ENCODE peak calls at places on chromosomes 2 and 18, in ten cellular contexts. O is IMR-90, C is A549, N is esophagus squamous epithelium, Q is upper lobe of right lung, P is dorsolateral prefrontal cortex, W is heart left ventricle, S is uterus, M is pancreas, B is left ventricle myocardium inferior. L is an unnamed sample.

GRCh38 chr2:235911633-235912032 is 256.6 kb downstream of the GBX2 start:
- DNase-seq in S (no peak), N (no peak), M (no peak), W (no peak), C (no peak), Q (no peak), O (no peak), P (no peak), B (no peak), L (no peak)

GRCh38 chr2:70887550-70888229 is 48.0 kb upstream of the ATP6V1B1 start:
- DNase-seq in W (no peak), C (peak; percentile 36), N (no peak), O (no peak), P (no peak), B (no peak), Q (peak; percentile 64), M (peak; percentile 83), S (no peak), L (peak; percentile 71)

GRCh38 chr2:74227646-74228045 is 29.2 kb downstream of the MTHFD2 start:
- DNase-seq in S (no peak), P (no peak), Q (no peak), C (no peak), O (no peak), M (no peak), B (no peak), W (peak; percentile 33), N (no peak), L (no peak)

GRCh38 chr2:128773641-128774319 is 455.1 kb upstream of the HS6ST1 start:
- DNase-seq in P (no peak), O (no peak), C (no peak), M (no peak), S (no peak), W (no peak), Q (peak; percentile 45), N (no peak), B (no peak), L (peak; percentile 64)

GRCh38 chr2:72605836-72606442 is 219.9 kb downstream of the EXOC6B start:
- DNase-seq in N (no peak), P (no peak), W (no peak), O (peak; percentile 39), C (peak; percentile 24), M (no peak), Q (no peak), S (no peak), B (no peak), L (no peak)

GRCh38 chr2:17800219-17800618 is 16.0 kb upstream of the MSGN1 start:
- DNase-seq in Q (no peak), S (no peak), O (peak; percentile 18), C (no peak), M (no peak), W (peak; percentile 36), N (no peak), P (no peak), B (no peak), L (no peak)

GRCh38 chr2:233208382-233209116 is 42.9 kb upstream of the ATG16L1 start:
- DNase-seq in S (no peak), B (no peak), C (peak; percentile 31), W (no peak), Q (no peak), N (no peak), O (no peak), M (no peak), P (no peak), L (no peak)

GRCh38 chr2:199070550-199070949 is 387.2 kb downstream of the SATB2 start:
- DNase-seq in S (no peak), O (no peak), B (no peak), C (no peak), M (no peak), N (no peak), P (no peak), W (no peak), Q (no peak), L (no peak)

GRCh38 chr2:166382-166781 is 97.5 kb downstream of the SH3YL1 start:
- DNase-seq in W (no peak), S (peak; percentile 32), M (no peak), N (no peak), P (no peak), B (no peak), C (no peak), Q (no peak), O (no peak), L (no peak)

GRCh38 chr2:151238527-151239487 is 22.9 kb downstream of the RBM43 start:
- DNase-seq in C (peak; percentile 62), W (peak; percentile 39), M (no peak), O (peak; percentile 89), P (peak; percentile 28), Q (no peak), N (no peak), B (no peak), S (peak; percentile 53), L (no peak)

GRCh38 chr2:179661986-179662385 is 199.4 kb downstream of the ZNF385B start:
- DNase-seq in S (no peak), P (no peak), N (no peak), C (no peak), W (no peak), O (no peak), B (no peak), Q (no peak), M (no peak), L (no peak)

GRCh38 chr2:197281421-197281820 is 29.2 kb downstream of the ANKRD44 start:
- DNase-seq in P (no peak), O (no peak), N (no peak), Q (no peak), M (no peak), B (no peak), W (no peak), S (no peak), C (no peak), L (no peak)

GRCh38 chr2:197292614-197293013 is 18.0 kb downstream of the ANKRD44 start:
- DNase-seq in Q (no peak), M (no peak), B (no peak), O (no peak), S (no peak), W (no peak), P (no peak), C (no peak), N (no peak), L (no peak)

GRCh38 chr2:197285361-197285760 is 25.2 kb downstream of the ANKRD44 start:
- DNase-seq in W (no peak), P (no peak), S (no peak), C (no peak), M (no peak), Q (no peak), O (no peak), N (no peak), B (no peak), L (no peak)

GRCh38 chr2:197286805-197287595 is 23.6 kb downstream of the ANKRD44 start:
- DNase-seq in W (peak; percentile 54), M (no peak), Q (no peak), S (peak; percentile 64), B (no peak), C (peak; percentile 90), P (no peak), O (peak; percentile 97), N (no peak), L (no peak)
- H3K27ac ChIP-seq in W (no peak overlapping the region), M (no peak overlapping the region), Q (peak overlapping the region; percentile 14), S (peak overlapping the region; percentile 67), B (peak overlapping the region; percentile 41), C (peak overlapping the region; percentile 59), P (peak overlapping the region; percentile 39), O (peak overlapping the region; percentile 41), N (peak overlapping the region; percentile 53), L (peak overlapping the region; percentile 40)

DNA sequence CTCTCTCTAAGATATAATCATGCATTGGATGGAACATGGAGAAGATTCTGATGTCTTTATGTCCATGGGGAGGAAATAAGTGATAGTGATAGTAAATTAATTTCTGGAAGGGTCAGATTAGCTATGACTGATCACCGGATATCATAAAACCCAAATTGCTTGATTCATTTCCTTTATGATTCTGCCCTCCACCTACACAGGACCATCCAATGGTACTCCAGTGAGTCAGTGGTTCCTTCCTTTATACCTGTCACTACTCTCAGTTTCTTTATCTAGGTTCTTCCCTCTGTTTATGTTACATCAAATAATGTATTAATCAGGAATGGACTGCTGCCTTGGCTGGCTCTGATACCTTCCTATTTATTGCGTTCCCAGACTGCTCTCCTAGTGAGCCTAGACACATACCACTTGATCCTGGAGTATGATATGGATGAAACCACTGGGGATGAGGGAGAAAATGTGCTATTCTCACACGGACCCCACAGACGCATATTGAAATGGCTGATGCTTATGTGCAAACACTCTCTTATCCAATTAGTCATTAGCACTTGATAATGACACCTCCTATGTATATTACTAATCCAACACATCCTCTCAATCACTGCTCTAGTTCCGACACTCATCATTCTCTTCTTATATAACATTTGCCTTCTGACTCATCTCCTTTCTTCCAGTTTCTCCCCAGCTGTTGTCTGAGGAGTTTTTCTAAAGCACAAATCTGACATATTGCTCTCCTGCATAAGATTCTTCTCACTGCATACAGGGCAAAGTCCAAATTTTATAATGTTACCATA is 315.6 kb downstream of the INSIG2 start:
- DNase-seq in B (no peak), W (no peak), O (no peak), Q (no peak), M (no peak), N (no peak), C (no peak), S (no peak), P (no peak), L (no peak)
- H3K4me3 ChIP-seq in B (no peak overlapping the region), W (no peak overlapping the region), O (no peak overlapping the region), Q (no peak overlapping the region), M (no peak overlapping the region), N (no peak overlapping the region), C (no peak overlapping the region), S (no peak overlapping the region), P (no peak overlapping the region), L (no peak overlapping the region)

GRCh38 chr2:237435844-237436590 is 22.1 kb upstream of the COL6A3 start:
- DNase-seq in P (no peak), N (no peak), M (no peak), C (peak; percentile 23), O (peak; percentile 81), W (no peak), S (peak; percentile 68), B (no peak), Q (no peak), L (no peak)
- TF ChIP-seq CTCF in P (no peak), N (no peak), M (no peak), C (no peak), O (peak; percentile 8), W (no peak), S (no peak), B (no peak), Q (no peak), L (no peak)

GRCh38 chr18:11883153-11883552 is 25.0 kb downstream of the MPPE1 start:
- DNase-seq in B (no peak), Q (no peak), S (no peak), O (peak; percentile 41), M (no peak), N (no peak), P (no peak), W (no peak), C (no peak), L (no peak)

GRCh38 chr18:11885278-11885991 is 22.7 kb downstream of the MPPE1 start:
- DNase-seq in O (no peak), N (no peak), P (peak; percentile 30), W (no peak), Q (no peak), S (no peak), M (no peak), B (no peak), C (no peak), L (no peak)

GRCh38 chr18:11887305-11888262 is 20.5 kb downstream of the MPPE1 start:
- DNase-seq in O (no peak), N (no peak), M (no peak), S (no peak), C (peak; percentile 8), W (no peak), B (no peak), Q (no peak), P (no peak), L (no peak)

GRCh38 chr18:11886629-11887028 is 21.5 kb downstream of the MPPE1 start:
- DNase-seq in N (no peak), W (no peak), P (no peak), M (no peak), O (no peak), B (no peak), C (no peak), S (no peak), Q (no peak), L (no peak)

GRCh38 chr18:11884396-11885030 is 23.6 kb downstream of the MPPE1 start:
- DNase-seq in M (no peak), N (no peak), S (no peak), W (no peak), P (no peak), B (no peak), Q (no peak), O (no peak), C (no peak), L (no peak)
- H3K27ac ChIP-seq in M (no peak overlapping the region), N (no peak overlapping the region), S (no peak overlapping the region), W (no peak overlapping the region), P (no peak overlapping the region), B (no peak overlapping the region), Q (no peak overlapping the region), O (no peak overlapping the region), C (no peak overlapping the region), L (no peak overlapping the region)